ENCODE peak calls at places on chromosomes 3 and 15, in four cellular contexts. S, T, Q and O are unnamed samples.

GRCh38 chr3:145145461-145145860 is 1015.5 kb downstream of the PLOD2 start:
- DNase-seq in Q (no peak), S (no peak), T (no peak), O (no peak)

GRCh38 chr3:113912551-113913246 is 35.1 kb upstream of the ZDHHC23 start:
- DNase-seq in S (peak; percentile 50), T (peak; percentile 75), Q (peak; percentile 94), O (peak; percentile 77)

GRCh38 chr3:71311320-71312046 is 272.0 kb downstream of the FOXP1 start:
- DNase-seq in S (no peak), T (no peak), Q (no peak), O (no peak)

GRCh38 chr3:111903067-111903511 is 44.0 kb downstream of the PHLDB2 start:
- DNase-seq in Q (peak; percentile 43), S (peak; percentile 92), T (peak; percentile 90), O (no peak)

GRCh38 chr3:72678892-72679291 is 169.4 kb downstream of the SHQ1 start:
- DNase-seq in Q (no peak), T (peak; percentile 46), S (no peak), O (peak; percentile 43)

GRCh38 chr3:164407111-164407510 is 671.2 kb downstream of the SI start:
- DNase-seq in Q (no peak), T (no peak), S (no peak), O (no peak)

GRCh38 chr3:113948015-113948917 is 453 bp downstream of the ZDHHC23 start:
- DNase-seq in S (no peak), T (peak; percentile 35), Q (peak; percentile 80), O (peak; percentile 63)

GRCh38 chr3:152257246-152258074 is 11.3 kb upstream of the MBNL1 start:
- DNase-seq in Q (no peak), S (no peak), T (peak; percentile 52), O (no peak)

GRCh38 chr3:134931045-134931775 is 136.2 kb downstream of the EPHB1 start:
- DNase-seq in Q (peak; percentile 22), T (no peak), S (no peak), O (no peak)

GRCh38 chr15:57306944-57307411 is 69.3 kb upstream of the CGNL1 start:
- DNase-seq in Q (peak; percentile 74), T (no peak), S (no peak), O (no peak)
- H3K4me3 ChIP-seq in Q (peak overlapping the region; percentile 66), T (peak overlapping the region; percentile 79), S (peak overlapping the region; percentile 57), O (no peak overlapping the region)

DNA sequence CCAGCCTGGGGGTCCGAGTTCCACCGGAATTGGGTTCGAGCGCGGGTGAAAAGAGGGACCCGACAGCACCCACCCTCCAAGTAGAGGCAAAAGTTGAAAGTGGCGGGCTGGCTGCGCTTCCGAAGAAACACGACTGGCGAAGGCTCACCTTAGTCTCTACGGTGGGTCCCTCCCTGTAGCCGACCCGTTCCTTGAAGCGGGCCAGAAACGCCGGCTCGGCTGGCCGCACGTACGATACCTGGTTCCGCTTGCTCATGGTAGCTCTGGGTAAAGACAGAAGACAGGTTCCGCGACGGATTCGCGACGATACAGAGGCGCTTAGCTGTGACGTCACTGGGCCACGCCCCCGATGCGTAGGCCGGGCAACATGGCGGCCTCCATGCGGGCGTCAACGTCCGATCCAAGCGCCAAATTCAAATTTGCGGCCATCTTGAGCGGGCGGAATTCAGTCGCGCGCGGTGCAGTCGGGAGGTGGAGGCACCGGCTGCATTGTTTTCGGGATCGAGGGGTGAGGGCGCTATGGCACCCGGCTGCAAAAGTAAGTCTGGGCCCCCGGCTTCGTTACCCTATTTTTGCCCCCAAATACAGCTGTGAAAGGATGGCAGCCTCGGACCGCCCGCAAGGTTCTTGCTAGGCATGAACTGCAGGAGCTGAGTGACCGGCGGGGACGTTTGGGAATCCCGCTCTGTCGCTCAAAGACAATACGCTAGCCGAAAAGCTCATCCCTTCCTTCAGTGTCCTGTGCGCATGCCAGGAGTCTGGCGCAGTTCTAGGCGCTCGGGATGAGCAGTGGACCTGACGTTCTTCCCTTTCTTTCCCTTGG is at the start of the genes KIAA1143 and KIF15:
- DNase-seq in Q (peak; percentile 98), S (peak; percentile 84), T (peak; percentile 97), O (peak; percentile 98)
- H3K79me2 ChIP-seq in Q (peaks cover 92% of the 10 kb centered on the region), S (peaks cover 68% of the 10 kb centered on the region), T (peaks cover 89% of the 10 kb centered on the region), O (peaks cover 74% of the 10 kb centered on the region)

DNA sequence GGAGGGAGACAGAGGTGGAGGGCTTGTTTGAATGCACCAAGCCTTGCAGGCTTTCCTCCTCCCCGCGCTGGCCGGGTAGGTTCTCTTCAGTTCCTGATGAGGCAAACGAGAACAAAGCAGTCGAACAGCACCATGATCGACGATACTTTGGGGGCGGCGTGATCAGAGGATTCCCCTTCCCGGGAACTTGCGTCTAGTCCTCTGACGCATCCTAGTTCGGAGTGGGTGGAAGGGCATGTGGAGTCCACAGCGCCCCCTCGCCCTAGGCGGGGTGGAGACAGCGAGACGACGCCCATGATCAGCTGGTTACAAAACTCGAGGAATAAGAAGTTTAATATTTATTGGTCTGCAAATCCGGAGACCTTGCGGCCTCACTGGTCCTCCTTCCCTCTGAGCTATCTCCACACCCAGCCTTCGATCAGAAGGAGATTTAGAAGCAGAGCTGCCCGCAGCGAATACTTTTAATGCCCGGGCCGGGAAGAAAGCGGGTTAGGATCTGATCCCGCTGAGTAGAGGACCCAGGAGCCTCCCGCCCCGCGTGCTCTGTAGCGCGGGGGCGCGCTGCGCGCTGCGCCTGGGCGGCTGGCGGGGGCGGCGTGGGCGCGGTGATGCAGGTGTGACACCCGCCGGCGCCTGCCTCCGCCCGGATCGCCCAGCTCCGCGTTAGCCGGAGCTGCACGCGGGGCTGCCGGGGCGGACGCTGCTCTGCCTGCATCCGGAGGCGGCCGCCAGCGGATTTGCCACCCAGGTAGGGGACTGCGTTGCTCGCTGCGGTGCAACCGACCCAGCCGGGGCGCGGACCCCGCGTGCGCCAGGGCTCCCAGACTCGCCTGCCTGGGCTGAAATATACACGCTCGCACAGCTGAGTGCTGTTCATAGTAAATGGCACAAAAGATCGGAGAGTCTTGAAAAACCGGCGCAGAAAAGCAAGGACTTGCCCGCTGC is at the start of gene SV2B:
- DNase-seq in T (peak; percentile 69), S (peak; percentile 32), Q (peak; percentile 77), O (peak; percentile 47)
- TF ChIP-seq EZH2 in T (no peak), S (peak; percentile 56), Q (no peak), O (no peak)

DNA sequence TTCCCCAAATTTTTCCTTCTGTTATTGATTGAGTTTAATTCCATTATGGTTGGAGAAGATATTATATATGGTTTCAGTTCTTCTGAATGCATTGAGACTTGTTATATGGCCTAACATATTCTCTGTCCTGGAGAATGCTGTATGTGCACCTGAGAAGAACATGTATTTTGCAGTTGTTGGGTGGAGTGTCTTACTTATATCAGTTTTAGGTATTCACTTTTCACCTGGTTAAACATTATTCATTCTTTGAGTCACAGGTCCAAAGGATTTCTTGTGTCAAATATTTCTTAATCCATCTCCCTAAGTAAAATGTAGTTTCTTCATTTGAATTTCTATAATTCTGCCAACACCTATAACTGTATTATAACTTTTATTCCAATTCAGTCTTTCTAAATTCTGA is 17.8 kb downstream of the ACKR2 start:
- DNase-seq in Q (no peak), T (no peak), S (no peak), O (no peak)
- H3K4me3 ChIP-seq in Q (no peak overlapping the region), T (no peak overlapping the region), S (no peak overlapping the region), O (no peak overlapping the region)

GRCh38 chr15:71201471-71201870 is 86.2 kb downstream of the THSD4 start:
- DNase-seq in S (no peak), T (no peak), Q (no peak), O (peak; percentile 70)

GRCh38 chr15:71202712-71203111 is 87.4 kb downstream of the THSD4 start:
- DNase-seq in Q (peak; percentile 43), T (no peak), S (no peak), O (no peak)

GRCh38 chr15:71198846-71199245 is 83.6 kb downstream of the THSD4 start:
- DNase-seq in T (no peak), S (no peak), Q (no peak), O (no peak)

GRCh38 chr15:71197620-71198019 is 82.3 kb downstream of the THSD4 start:
- DNase-seq in S (no peak), T (no peak), Q (no peak), O (no peak)

DNA sequence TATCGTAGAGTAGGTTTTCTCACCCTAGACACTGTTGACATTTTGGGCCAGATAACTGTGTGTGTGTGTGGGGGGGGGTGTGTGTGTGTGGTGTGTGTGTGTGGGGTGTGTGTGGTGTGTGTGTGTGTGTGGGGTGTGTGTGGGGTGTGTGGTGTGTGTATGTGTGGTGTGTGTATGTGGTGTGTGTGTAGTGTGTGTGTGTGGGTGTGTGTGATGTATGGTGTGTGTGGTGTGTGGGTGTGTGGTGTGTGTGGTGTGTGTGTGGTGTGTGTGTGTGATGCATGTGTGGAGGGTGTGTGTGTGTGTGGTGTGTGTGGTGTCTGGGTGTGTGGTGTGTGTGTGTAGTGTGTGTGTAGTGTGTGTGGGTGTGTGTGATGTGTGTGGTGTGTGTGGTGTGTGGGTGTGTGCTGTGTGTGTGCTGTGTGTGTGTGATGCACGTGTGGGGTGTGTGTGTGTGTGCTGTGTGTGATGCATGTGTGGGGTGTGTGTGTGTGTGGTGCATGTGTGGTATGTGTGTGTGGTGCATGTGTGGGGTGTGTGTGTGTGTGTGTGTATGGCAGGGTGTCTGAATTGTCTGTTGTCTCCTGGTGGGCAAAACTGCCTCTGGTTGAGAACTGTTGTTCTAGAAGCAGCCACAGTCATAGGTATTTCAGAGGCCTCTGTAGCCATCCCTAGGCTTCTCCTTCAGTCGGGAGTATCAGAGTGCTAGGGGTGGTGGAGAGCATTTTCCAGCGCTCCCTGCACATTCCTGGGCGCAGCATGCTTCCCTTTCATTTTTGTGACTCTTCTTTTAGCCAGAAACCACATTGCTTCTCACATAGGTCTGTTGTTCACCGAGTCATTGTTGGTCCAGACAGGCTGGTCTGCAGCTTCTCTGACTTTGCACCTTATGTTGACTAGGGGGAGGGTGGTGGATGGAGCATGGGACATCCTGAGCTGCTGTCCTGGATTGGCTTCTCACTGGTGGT is 84.4 kb downstream of the THSD4 start:
- DNase-seq in T (peak; percentile 39), Q (peak; percentile 17), S (peak; percentile 52), O (no peak)
- H3K79me2 ChIP-seq in T (peaks cover 22% of the 10 kb centered on the region), Q (no peaks in the 10 kb centered on the region), S (no peaks in the 10 kb centered on the region), O (no peaks in the 10 kb centered on the region)

DNA sequence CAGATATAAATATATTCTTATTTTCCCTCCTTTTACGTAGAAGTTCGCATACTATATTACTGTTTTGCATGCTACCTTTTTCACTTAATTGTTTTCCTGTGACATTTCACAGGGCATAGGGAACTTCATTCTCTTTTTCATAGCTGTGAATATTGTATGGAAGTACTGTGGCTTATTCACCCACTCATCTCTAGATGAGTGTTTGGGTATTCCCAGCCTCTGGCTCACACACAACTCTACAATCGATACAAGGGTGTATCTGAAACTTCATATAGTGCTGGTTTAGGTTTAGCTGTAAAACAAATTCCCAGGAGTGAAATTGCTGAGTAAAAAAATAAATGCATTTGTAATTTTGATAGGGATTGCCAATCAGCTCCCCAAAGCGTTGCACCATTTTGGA is 55.3 kb upstream of the MAGI1 start:
- DNase-seq in T (no peak), Q (no peak), S (no peak), O (no peak)
- TF ChIP-seq EZH2 in T (no peak), Q (no peak), S (no peak), O (no peak)